ENCODE peak calls at places on chromosomes 7 and 10, in ten cellular contexts. Y, L, T, N, D, Q, R, G, O and P are unnamed samples. For H3K4me1, the result is how much of the 10 kb centered on the place peaks cover.

GRCh38 chr7:38819463-38819862 is 89.5 kb downstream of the VPS41 start:
- DNase-seq in Y (no peak), L (no peak), T (no peak), N (no peak), D (no peak), Q (no peak), R (no peak), G (no peak), O (no peak), P (no peak)

GRCh38 chr7:127885843-127886242 is 145.4 kb downstream of the LRRC4 start:
- DNase-seq in Y (no peak), L (peak), T (no peak), N (no peak), D (no peak), Q (no peak), R (no peak), G (peak), O (no peak), P (peak)

GRCh38 chr10:3636356-3637181 is 148.4 kb downstream of the KLF6 start:
- DNase-seq in Y (no peak), L (no peak), T (no peak), N (no peak), D (no peak), Q (no peak), R (no peak), G (no peak), O (no peak), P (peak)

GRCh38 chr7:54931532-54931931 is 87.3 kb upstream of the EGFR start:
- DNase-seq in Y (no peak), L (no peak), T (no peak), N (no peak), D (no peak), Q (no peak), R (no peak), G (no peak), O (no peak), P (no peak)

GRCh38 chr10:109205929-109206585 is 717.3 kb downstream of the XPNPEP1 start:
- DNase-seq in Y (no peak), L (peak), T (no peak), N (no peak), D (no peak), Q (no peak), R (no peak), G (no peak), O (no peak), P (no peak)

GRCh38 chr7:112118581-112119566 is 87.3 kb downstream of the DOCK4 start:
- DNase-seq in Y (no peak), L (no peak), T (no peak), N (no peak), D (no peak), Q (no peak), R (no peak), G (no peak), O (no peak), P (no peak)

GRCh38 chr10:67606572-67606971 is 89.4 kb downstream of the CTNNA3 start:
- DNase-seq in Y (no peak), L (peak), T (no peak), N (no peak), D (no peak), Q (no peak), R (no peak), G (no peak), O (no peak), P (no peak)

GRCh38 chr7:68371985-68372384 is 1226.3 kb upstream of the AUTS2 start:
- DNase-seq in Y (no peak), L (no peak), T (no peak), N (no peak), D (no peak), Q (no peak), R (no peak), G (no peak), O (no peak), P (no peak)

GRCh38 chr10:110824152-110824441 is 47.6 kb upstream of the PDCD4 start:
- DNase-seq in Y (no peak), L (no peak), T (no peak), N (no peak), D (no peak), Q (no peak), R (no peak), G (no peak), O (no peak), P (no peak)

GRCh38 chr10:50511512-50512213 is 112.1 kb downstream of the SGMS1 start:
- DNase-seq in Y (no peak), L (peak), T (no peak), N (no peak), D (no peak), Q (no peak), R (no peak), G (no peak), O (no peak), P (no peak)

GRCh38 chr10:84510121-84510520 is 181.7 kb downstream of the CCSER2 start:
- DNase-seq in Y (no peak), L (peak), T (no peak), N (no peak), D (no peak), Q (no peak), R (no peak), G (no peak), O (no peak), P (no peak)

GRCh38 chr10:112811741-112812551 is 138.1 kb upstream of the TCF7L2 start:
- DNase-seq in Y (no peak), L (peak), T (no peak), N (peak), D (peak), Q (no peak), R (no peak), G (no peak), O (peak), P (no peak)

GRCh38 chr10:46018453-46019169 is 11.8 kb downstream of the NCOA4 start:
- DNase-seq in Y (no peak), L (peak), T (no peak), N (no peak), D (no peak), Q (no peak), R (no peak), G (no peak), O (no peak), P (no peak)

GRCh38 chr7:132861940-132862554 is 219.8 kb downstream of the CHCHD3 start:
- DNase-seq in Y (no peak), L (peak), T (no peak), N (no peak), D (no peak), Q (no peak), R (no peak), G (no peak), O (no peak), P (no peak)

GRCh38 chr10:54815583-54815982 is 14.6 kb upstream of the PCDH15 start:
- DNase-seq in Y (no peak), L (no peak), T (no peak), N (no peak), D (no peak), Q (no peak), R (no peak), G (no peak), O (no peak), P (no peak)

GRCh38 chr7:80443336-80443735 is 68.5 kb downstream of the GNAT3 start:
- DNase-seq in Y (no peak), L (peak), T (no peak), N (no peak), D (no peak), Q (no peak), R (no peak), G (no peak), O (no peak), P (no peak)

GRCh38 chr10:33163941-33164824 is 170.3 kb downstream of the NRP1 start:
- DNase-seq in Y (no peak), L (peak), T (no peak), N (no peak), D (no peak), Q (no peak), R (no peak), G (no peak), O (no peak), P (no peak)

GRCh38 chr10:89047397-89047796 is 56.8 kb downstream of the FAS start:
- DNase-seq in Y (no peak), L (peak), T (no peak), N (no peak), D (no peak), Q (no peak), R (no peak), G (no peak), O (no peak), P (no peak)

GRCh38 chr7:5546626-5547025 is 123.0 kb upstream of the TNRC18 start:
- DNase-seq in Y (no peak), L (no peak), T (peak), N (no peak), D (no peak), Q (peak), R (no peak), G (no peak), O (no peak), P (no peak)

GRCh38 chr10:101569838-101570763 is 18.0 kb downstream of the POLL start:
- DNase-seq in Y (peak), L (peak), T (peak), N (peak), D (peak), Q (peak), R (peak), G (peak), O (peak), P (peak)

GRCh38 chr7:50584793-50585399 is 19.7 kb upstream of the DDC start:
- DNase-seq in Y (no peak), L (no peak), T (no peak), N (no peak), D (no peak), Q (no peak), R (no peak), G (no peak), O (no peak), P (no peak)

GRCh38 chr7:55185321-55185802 is 166.5 kb downstream of the EGFR start:
- DNase-seq in Y (no peak), L (no peak), T (no peak), N (no peak), D (no peak), Q (no peak), R (no peak), G (no peak), O (no peak), P (no peak)

GRCh38 chr7:66114743-66115727 is at the start of gene CRCP:
- DNase-seq in Y (peak), L (peak), T (peak), N (peak), D (peak), Q (peak), R (peak), G (peak), O (peak), P (peak)

GRCh38 chr10:83564889-83565588 is 574.3 kb upstream of the GHITM start:
- DNase-seq in Y (no peak), L (no peak), T (no peak), N (no peak), D (no peak), Q (no peak), R (no peak), G (no peak), O (no peak), P (no peak)

GRCh38 chr10:129883637-129884389 is 80.3 kb downstream of the EBF3 start:
- DNase-seq in Y (no peak), L (no peak), T (no peak), N (no peak), D (no peak), Q (no peak), R (no peak), G (no peak), O (no peak), P (no peak)

GRCh38 chr10:69656719-69657269 is 26.7 kb downstream of the FAM241B start:
- DNase-seq in Y (no peak), L (no peak), T (no peak), N (no peak), D (no peak), Q (no peak), R (no peak), G (no peak), O (no peak), P (no peak)

GRCh38 chr10:69653561-69653960 is 23.5 kb downstream of the FAM241B start:
- DNase-seq in Y (no peak), L (no peak), T (no peak), N (no peak), D (no peak), Q (no peak), R (no peak), G (no peak), O (no peak), P (no peak)

GRCh38 chr10:69655868-69656555 is 26.0 kb downstream of the FAM241B start:
- DNase-seq in Y (no peak), L (no peak), T (no peak), N (no peak), D (no peak), Q (no peak), R (no peak), G (no peak), O (no peak), P (no peak)

GRCh38 chr10:69654376-69654775 is 24.3 kb downstream of the FAM241B start:
- DNase-seq in Y (no peak), L (no peak), T (no peak), N (no peak), D (no peak), Q (no peak), R (no peak), G (no peak), O (no peak), P (no peak)

DNA sequence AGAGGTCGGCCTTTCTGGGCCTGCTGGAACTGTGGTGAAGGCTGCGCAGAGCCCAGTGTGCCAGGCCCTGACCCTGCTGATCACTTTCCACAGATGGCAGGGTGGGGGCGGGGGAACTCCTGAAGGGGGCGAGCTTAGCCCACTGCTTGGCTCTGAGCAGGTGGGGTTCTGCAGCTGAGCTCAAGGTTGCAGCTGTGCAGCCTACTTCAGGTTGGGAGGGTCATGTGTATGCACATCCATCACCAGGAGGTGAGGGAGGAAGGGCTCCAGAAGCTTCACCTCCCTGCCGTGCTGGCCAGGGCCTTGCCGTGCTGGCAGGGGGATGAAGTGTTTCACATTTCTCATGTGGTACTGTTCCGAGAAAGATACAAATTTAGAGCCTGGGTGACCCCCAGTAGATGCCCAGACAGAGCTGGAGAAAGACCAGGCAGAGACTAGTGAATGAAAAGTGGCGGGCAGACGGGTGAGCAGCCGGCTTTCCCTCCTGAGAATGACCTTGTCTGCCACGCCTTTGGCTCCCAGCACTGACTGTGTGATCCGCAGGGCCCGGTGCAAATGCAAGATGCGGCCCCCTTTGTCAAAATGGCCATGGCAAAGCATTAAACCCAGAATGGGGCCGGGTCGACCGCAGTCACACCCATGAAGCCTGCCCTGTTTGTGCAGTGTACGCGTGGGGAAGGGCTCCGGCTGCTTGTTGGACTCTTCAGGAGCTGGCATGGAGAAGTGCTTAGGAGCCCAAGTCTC is 25.2 kb downstream of the FAM241B start:
- DNase-seq in Y (no peak), L (no peak), T (no peak), N (no peak), D (no peak), Q (no peak), R (no peak), G (no peak), O (no peak), P (no peak)
- TF ChIP-seq CTCF in Y (no peak), L (no peak), T (no peak), N (no peak), D (no peak), Q (no peak), R (no peak), G (no peak), O (no peak), P (no peak)

GRCh38 chr10:21726601-21727295 is 192.7 kb downstream of the MLLT10 start:
- DNase-seq in Y (no peak), L (no peak), T (no peak), N (no peak), D (no peak), Q (no peak), R (no peak), G (no peak), O (no peak), P (no peak)
- H3K4me1 ChIP-seq in Y (under half), L (under half), T (under half), N (under half), D (under half), Q (under half), R (under half), G (under half), O (under half), P (under half)

GRCh38 chr10:70684841-70685457 is 12.6 kb downstream of the ADAMTS14 start:
- DNase-seq in Y (no peak), L (no peak), T (no peak), N (no peak), D (no peak), Q (no peak), R (no peak), G (no peak), O (no peak), P (no peak)
- H3K4me3 ChIP-seq in Y (no peak), L (no peak), T (no peak), N (no peak), D (no peak), Q (no peak), R (no peak), G (no peak), O (no peak), P (no peak)

GRCh38 chr10:8403711-8404371 is 349.4 kb downstream of the GATA3 start:
- DNase-seq in Y (no peak), L (no peak), T (no peak), N (no peak), D (no peak), Q (no peak), R (peak), G (no peak), O (no peak), P (no peak)
- TF ChIP-seq CTCF in Y (no peak), L (no peak), T (no peak), N (no peak), D (no peak), Q (no peak), R (peak), G (no peak), O (no peak), P (peak)

GRCh38 chr10:132589015-132589414 is 51.4 kb downstream of the INPP5A start:
- DNase-seq in Y (no peak), L (no peak), T (no peak), N (no peak), D (no peak), Q (no peak), R (no peak), G (no peak), O (no peak), P (no peak)
- H3K4me1 ChIP-seq in Y (half or more), L (under half), T (half or more), N (under half), D (under half), Q (half or more), R (under half), G (half or more), O (half or more), P (under half)

GRCh38 chr7:76185187-76185915 is 16.3 kb upstream of the SRRM3 start:
- DNase-seq in Y (no peak), L (no peak), T (no peak), N (no peak), D (no peak), Q (no peak), R (no peak), G (no peak), O (no peak), P (peak)

GRCh38 chr7:76193478-76193877 is 8.2 kb upstream of the SRRM3 start:
- DNase-seq in Y (no peak), L (no peak), T (no peak), N (no peak), D (no peak), Q (no peak), R (no peak), G (no peak), O (no peak), P (no peak)

GRCh38 chr7:76191783-76192240 is 9.9 kb upstream of the SRRM3 start:
- DNase-seq in Y (no peak), L (peak), T (no peak), N (peak), D (no peak), Q (no peak), R (peak), G (no peak), O (no peak), P (peak)

GRCh38 chr7:76187246-76187645 is 14.4 kb upstream of the SRRM3 start:
- DNase-seq in Y (no peak), L (no peak), T (no peak), N (no peak), D (no peak), Q (no peak), R (no peak), G (no peak), O (no peak), P (no peak)

DNA sequence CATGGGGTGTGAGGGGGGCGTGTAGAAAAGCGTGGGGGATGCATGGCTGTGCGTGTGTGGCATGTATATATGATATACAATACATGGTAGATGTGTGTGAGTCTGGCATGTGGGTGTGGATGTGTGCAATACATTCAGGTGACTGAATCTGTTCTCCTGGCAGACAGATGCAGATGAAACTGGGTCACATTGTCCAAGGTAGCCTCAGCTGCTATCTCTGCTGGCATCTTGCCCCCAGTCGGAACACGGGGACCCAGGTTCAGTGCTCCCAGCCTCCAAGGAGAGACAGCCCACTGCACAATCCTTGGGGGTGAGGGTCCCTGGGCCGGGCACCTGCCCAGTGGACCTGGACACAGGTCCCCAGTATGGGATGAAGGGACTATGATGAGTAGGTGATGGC is 12.4 kb upstream of the SRRM3 start:
- DNase-seq in Y (no peak), L (no peak), T (no peak), N (no peak), D (no peak), Q (no peak), R (no peak), G (no peak), O (no peak), P (no peak)
- H3K4me3 ChIP-seq in Y (no peak), L (no peak), T (no peak), N (no peak), D (no peak), Q (no peak), R (no peak), G (no peak), O (no peak), P (no peak)

GRCh38 chr7:21766218-21766617 is 179.5 kb downstream of the CDCA7L start:
- DNase-seq in Y (no peak), L (no peak), T (no peak), N (no peak), D (no peak), Q (no peak), R (no peak), G (no peak), O (no peak), P (no peak)

GRCh38 chr7:21768279-21768678 is 177.4 kb downstream of the CDCA7L start:
- DNase-seq in Y (no peak), L (no peak), T (no peak), N (no peak), D (no peak), Q (no peak), R (no peak), G (no peak), O (no peak), P (no peak)

GRCh38 chr7:21771261-21771660 is 174.4 kb downstream of the CDCA7L start:
- DNase-seq in Y (no peak), L (no peak), T (no peak), N (no peak), D (no peak), Q (no peak), R (no peak), G (no peak), O (no peak), P (no peak)

GRCh38 chr7:21763818-21764217 is 181.9 kb downstream of the CDCA7L start:
- DNase-seq in Y (no peak), L (no peak), T (no peak), N (no peak), D (no peak), Q (no peak), R (no peak), G (no peak), O (no peak), P (no peak)

DNA sequence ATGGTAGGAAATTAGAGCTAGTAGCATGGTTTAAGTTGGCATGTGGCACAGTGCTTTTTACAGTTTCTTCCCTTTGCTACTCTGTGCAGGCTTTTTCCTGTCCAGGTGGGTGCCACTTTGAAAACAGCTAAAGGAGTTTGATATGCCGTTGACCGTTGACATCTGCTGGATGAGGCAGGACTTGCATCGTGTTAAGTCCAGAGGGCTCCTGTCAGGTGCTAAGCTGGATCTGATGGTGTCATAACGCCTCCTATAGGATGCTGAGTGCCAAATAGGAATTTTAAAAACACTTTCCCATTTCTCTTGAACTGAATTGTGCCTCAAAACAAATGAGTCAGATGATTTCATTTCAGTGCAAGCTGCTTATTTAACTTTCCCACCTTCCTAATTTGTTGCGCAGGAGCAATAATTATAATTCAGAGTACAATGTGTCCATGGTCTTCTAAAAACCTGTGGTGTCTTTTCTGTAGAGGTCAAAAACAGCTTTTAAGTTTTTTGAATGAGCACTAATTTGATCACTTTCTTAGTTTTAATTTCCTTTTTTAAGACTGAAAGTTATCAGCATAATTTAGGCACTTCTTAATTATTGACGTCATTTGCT is 178.3 kb downstream of the CDCA7L start:
- DNase-seq in Y (no peak), L (peak), T (no peak), N (peak), D (no peak), Q (no peak), R (peak), G (peak), O (no peak), P (peak)
- TF ChIP-seq CTCF in Y (no peak), L (peak), T (no peak), N (peak), D (peak), Q (peak), R (peak), G (peak), O (peak), P (peak)